ENCODE peak calls at places on chromosomes 5 and 9, in five cellular contexts. One of them, this sample, is unnamed.

GRCh38 chr9:70121818-70122436 is 78.3 kb downstream of the MAMDC2 start:
- DNase-seq in astrocyte of the spinal cord: peak
- DNase-seq in left ventricle myocardium inferior: no peak
- DNase-seq in pancreas: no peak
- DNase-seq in GM12878: no peak
- DNase-seq in this sample: no peak

GRCh38 chr5:73801736-73802135 is 175.7 kb downstream of the ARHGEF28 start:
- DNase-seq in astrocyte of the spinal cord: no peak
- DNase-seq in left ventricle myocardium inferior: no peak
- DNase-seq in pancreas: no peak
- DNase-seq in GM12878: no peak
- DNase-seq in this sample: no peak

GRCh38 chr9:88976186-88976887 is 14.9 kb upstream of the S1PR3 start:
- DNase-seq in astrocyte of the spinal cord: no peak
- DNase-seq in left ventricle myocardium inferior: no peak
- DNase-seq in pancreas: no peak
- DNase-seq in GM12878: no peak
- DNase-seq in this sample: no peak

GRCh38 chr9:13386935-13387667 is 107.6 kb upstream of the MPDZ start:
- DNase-seq in astrocyte of the spinal cord: peak
- DNase-seq in left ventricle myocardium inferior: no peak
- DNase-seq in pancreas: no peak
- DNase-seq in GM12878: no peak
- DNase-seq in this sample: no peak

GRCh38 chr5:154412316-154412715 is 33.5 kb upstream of the SAP30L start:
- DNase-seq in astrocyte of the spinal cord: no peak
- DNase-seq in left ventricle myocardium inferior: no peak
- DNase-seq in pancreas: no peak
- DNase-seq in GM12878: no peak
- DNase-seq in this sample: no peak

GRCh38 chr5:131423056-131423455 is 159.2 kb downstream of the CDC42SE2 start:
- DNase-seq in astrocyte of the spinal cord: peak
- DNase-seq in left ventricle myocardium inferior: no peak
- DNase-seq in pancreas: no peak
- DNase-seq in GM12878: no peak
- DNase-seq in this sample: peak

GRCh38 chr9:17556255-17556654 is 22.6 kb upstream of the SH3GL2 start:
- DNase-seq in astrocyte of the spinal cord: no peak
- DNase-seq in left ventricle myocardium inferior: no peak
- DNase-seq in pancreas: no peak
- DNase-seq in GM12878: no peak
- DNase-seq in this sample: no peak

GRCh38 chr5:38462972-38463633 is 93.3 kb downstream of the LIFR start:
- DNase-seq in astrocyte of the spinal cord: peak
- DNase-seq in left ventricle myocardium inferior: no peak
- DNase-seq in pancreas: no peak
- DNase-seq in GM12878: no peak
- DNase-seq in this sample: no peak

GRCh38 chr5:15902050-15902449 is 277.5 kb downstream of the MARCHF11 start:
- DNase-seq in astrocyte of the spinal cord: no peak
- DNase-seq in left ventricle myocardium inferior: no peak
- DNase-seq in pancreas: no peak
- DNase-seq in GM12878: no peak
- DNase-seq in this sample: no peak

GRCh38 chr5:77076961-77077820 is 9.9 kb downstream of the ZBED3 start:
- DNase-seq in astrocyte of the spinal cord: peak
- DNase-seq in left ventricle myocardium inferior: peak
- DNase-seq in pancreas: peak
- DNase-seq in GM12878: no peak
- DNase-seq in this sample: peak

GRCh38 chr9:120845255-120845654 is 2.5 kb upstream of the PSMD5 start:
- DNase-seq in astrocyte of the spinal cord: no peak
- DNase-seq in left ventricle myocardium inferior: no peak
- DNase-seq in pancreas: no peak
- DNase-seq in GM12878: no peak
- DNase-seq in this sample: no peak

DNA sequence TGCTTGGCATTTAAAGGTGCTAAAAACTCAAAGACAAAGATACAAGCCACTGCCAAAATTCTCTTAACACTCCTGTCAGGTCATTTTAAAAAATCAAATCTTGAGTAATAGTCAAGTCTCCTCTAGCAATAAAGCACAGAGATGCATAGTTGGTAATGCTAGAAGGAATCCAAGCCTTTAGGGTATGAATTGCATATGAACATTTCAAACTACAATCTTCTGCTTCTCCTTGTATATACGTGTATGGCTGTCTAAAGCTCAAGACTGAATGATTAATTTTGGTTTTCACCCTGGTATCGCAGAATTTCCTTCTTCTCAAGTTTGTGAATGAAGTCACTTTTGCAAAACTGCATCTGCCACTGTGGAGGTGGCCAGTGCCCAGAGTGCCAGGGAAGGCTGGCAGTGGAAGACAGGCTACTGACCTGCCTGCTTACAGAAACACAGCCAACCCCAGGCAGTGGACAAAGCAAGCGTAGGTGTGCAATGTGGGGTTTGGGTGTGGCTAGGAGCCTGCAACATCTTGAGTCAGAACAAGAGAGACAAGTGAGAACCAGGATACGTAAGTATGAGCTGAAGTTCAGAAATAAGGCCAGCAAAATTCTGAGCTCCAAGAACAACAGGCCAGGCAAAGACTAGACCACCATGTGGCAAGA is 22.8 kb downstream of the MYO10 start:
- DNase-seq in astrocyte of the spinal cord: no peak
- DNase-seq in left ventricle myocardium inferior: no peak
- DNase-seq in pancreas: peak
- DNase-seq in GM12878: no peak
- DNase-seq in this sample: peak
- TF ChIP-seq CTCF in astrocyte of the spinal cord: no peak
- TF ChIP-seq CTCF in left ventricle myocardium inferior: no peak
- TF ChIP-seq CTCF in pancreas: no peak
- TF ChIP-seq CTCF in GM12878: no peak
- TF ChIP-seq CTCF in this sample: no peak

DNA sequence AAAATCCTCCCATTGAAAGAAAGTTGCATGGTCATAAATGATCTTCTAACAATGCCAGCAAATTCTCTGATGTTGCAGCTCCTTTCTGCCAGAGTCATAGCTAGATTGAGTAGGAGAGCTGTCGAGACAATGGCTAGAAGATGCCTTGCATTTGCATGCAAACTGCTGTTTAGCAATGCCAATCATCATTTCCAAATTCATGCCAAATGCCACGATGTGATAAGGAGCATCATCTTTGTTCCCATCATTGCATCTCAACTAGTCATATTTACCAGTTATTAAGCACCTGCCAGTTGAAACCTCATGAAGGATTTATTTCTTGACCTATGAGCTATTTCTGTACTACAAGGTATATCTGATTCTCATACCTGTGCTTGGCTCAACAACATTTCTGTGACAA is 246.4 kb upstream of the PIK3R1 start:
- DNase-seq in astrocyte of the spinal cord: no peak
- DNase-seq in left ventricle myocardium inferior: no peak
- DNase-seq in pancreas: no peak
- DNase-seq in GM12878: no peak
- DNase-seq in this sample: no peak
- TF ChIP-seq CTCF in astrocyte of the spinal cord: no peak
- TF ChIP-seq CTCF in left ventricle myocardium inferior: no peak
- TF ChIP-seq CTCF in pancreas: no peak
- TF ChIP-seq CTCF in GM12878: no peak
- TF ChIP-seq CTCF in this sample: no peak

DNA sequence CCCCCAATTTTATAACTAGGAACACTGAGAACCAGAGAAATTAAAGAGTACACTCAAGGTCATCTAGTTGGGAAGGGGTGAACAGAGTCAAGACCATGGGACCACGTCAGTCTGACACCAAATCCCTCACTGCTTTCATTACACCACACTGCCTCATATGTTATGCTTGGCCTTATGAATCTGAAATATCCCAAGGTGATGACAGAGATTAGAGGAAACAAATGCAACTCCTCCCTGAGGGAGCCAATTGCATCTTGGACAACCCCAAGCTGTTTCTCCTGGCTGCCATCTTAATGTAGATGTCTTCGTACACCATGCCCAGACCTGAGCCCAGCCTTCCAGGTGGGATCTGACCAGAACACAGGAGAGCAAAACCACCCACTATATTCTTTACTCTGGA is 60.6 kb upstream of the ABCA1 start:
- DNase-seq in astrocyte of the spinal cord: no peak
- DNase-seq in left ventricle myocardium inferior: no peak
- DNase-seq in pancreas: no peak
- DNase-seq in GM12878: no peak
- DNase-seq in this sample: no peak
- TF ChIP-seq CTCF in astrocyte of the spinal cord: no peak
- TF ChIP-seq CTCF in left ventricle myocardium inferior: no peak
- TF ChIP-seq CTCF in pancreas: no peak
- TF ChIP-seq CTCF in GM12878: no peak
- TF ChIP-seq CTCF in this sample: no peak

GRCh38 chr9:93134018-93134739 is at the start of gene NINJ1:
- DNase-seq in astrocyte of the spinal cord: peak
- DNase-seq in left ventricle myocardium inferior: peak
- DNase-seq in pancreas: peak
- DNase-seq in GM12878: peak
- DNase-seq in this sample: peak
- TF ChIP-seq CTCF in astrocyte of the spinal cord: no peak
- TF ChIP-seq CTCF in left ventricle myocardium inferior: peak
- TF ChIP-seq CTCF in pancreas: no peak
- TF ChIP-seq CTCF in GM12878: no peak
- TF ChIP-seq CTCF in this sample: no peak

DNA sequence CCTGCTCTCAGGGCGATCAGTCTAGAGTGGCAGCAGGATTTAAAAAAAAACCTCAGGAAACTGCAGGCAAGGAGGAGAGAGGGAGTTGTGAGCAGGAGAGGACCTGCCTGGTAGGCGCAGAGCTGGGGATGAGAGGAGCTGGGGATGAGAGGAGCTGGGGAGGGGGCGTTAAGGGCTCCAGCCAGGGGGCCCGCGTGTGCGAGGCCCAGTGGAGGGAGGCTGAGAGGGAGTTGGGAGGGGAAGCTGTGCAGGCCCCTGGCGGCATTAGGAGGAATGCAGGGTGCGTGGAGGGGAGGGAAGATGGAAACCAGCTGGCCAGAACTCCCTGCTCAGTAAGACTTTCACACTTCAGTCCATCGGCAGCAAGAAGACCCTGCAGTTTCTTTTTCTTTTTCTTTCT is 45.2 kb upstream of the HMCN2 start:
- DNase-seq in astrocyte of the spinal cord: no peak
- DNase-seq in left ventricle myocardium inferior: no peak
- DNase-seq in pancreas: no peak
- DNase-seq in GM12878: no peak
- DNase-seq in this sample: no peak
- TF ChIP-seq CTCF in astrocyte of the spinal cord: peak
- TF ChIP-seq CTCF in left ventricle myocardium inferior: peak
- TF ChIP-seq CTCF in pancreas: no peak
- TF ChIP-seq CTCF in GM12878: no peak
- TF ChIP-seq CTCF in this sample: no peak

GRCh38 chr9:75087824-75088645 is at the start of the genes NMRK1 and OSTF1:
- DNase-seq in astrocyte of the spinal cord: peak
- DNase-seq in left ventricle myocardium inferior: peak
- DNase-seq in pancreas: peak
- DNase-seq in GM12878: peak
- DNase-seq in this sample: peak
- TF ChIP-seq CTCF in astrocyte of the spinal cord: no peak
- TF ChIP-seq CTCF in left ventricle myocardium inferior: peak
- TF ChIP-seq CTCF in pancreas: no peak
- TF ChIP-seq CTCF in GM12878: no peak
- TF ChIP-seq CTCF in this sample: no peak

GRCh38 chr5:95317085-95317484 is 32.2 kb upstream of the MCTP1 start:
- DNase-seq in astrocyte of the spinal cord: no peak
- DNase-seq in left ventricle myocardium inferior: no peak
- DNase-seq in pancreas: no peak
- DNase-seq in GM12878: no peak
- DNase-seq in this sample: no peak
- TF ChIP-seq CTCF in astrocyte of the spinal cord: peak
- TF ChIP-seq CTCF in left ventricle myocardium inferior: no peak
- TF ChIP-seq CTCF in pancreas: no peak
- TF ChIP-seq CTCF in GM12878: no peak
- TF ChIP-seq CTCF in this sample: no peak